ENCODE peak calls at places on chromosome 16, in nine cellular contexts. R is esophagus muscularis mucosa, Y is bronchial epithelial cell, G is esophagus squamous epithelium, Q is left ventricle myocardium inferior, H is heart right ventricle, X is tibial artery, I is BJ, N is mammary epithelial cell. E is an unnamed sample. For H3K27me3, the result is how much of the 10 kb centered on the place peaks cover.

GRCh38 chr16:78200623-78201096 is 101.2 kb downstream of the WWOX start:
- DNase-seq in R (no peak), N (no peak), Q (no peak), I (no peak), G (no peak), Y (no peak), X (no peak), H (no peak), E (no peak)

GRCh38 chr16:59632266-59632855 is 898.2 kb upstream of the GOT2 start:
- DNase-seq in R (no peak), X (no peak), H (no peak), G (no peak), Q (no peak), N (peak), I (no peak), Y (no peak), E (no peak)

GRCh38 chr16:47728229-47728628 is 267.1 kb downstream of the PHKB start:
- DNase-seq in R (peak), X (no peak), G (no peak), Q (no peak), N (no peak), I (no peak), Y (no peak), H (no peak), E (no peak)

GRCh38 chr16:71426069-71426879 is 15.6 kb downstream of the TLE7 start:
- DNase-seq in N (peak), I (no peak), X (no peak), R (no peak), Y (peak), G (no peak), H (no peak), Q (no peak), E (no peak)

GRCh38 chr16:49049191-49049590 is 232.4 kb downstream of the CBLN1 start:
- DNase-seq in H (no peak), R (peak), N (no peak), X (no peak), I (no peak), Y (no peak), Q (no peak), G (no peak), E (no peak)

GRCh38 chr16:8958344-8958808 is 5.3 kb downstream of the USP7 start:
- DNase-seq in R (no peak), I (peak), N (peak), G (no peak), X (no peak), H (no peak), Y (no peak), Q (peak), E (no peak)

GRCh38 chr16:65867276-65867990 is 499.1 kb upstream of the CDH5 start:
- DNase-seq in G (no peak), Q (no peak), I (no peak), Y (no peak), H (no peak), R (no peak), N (no peak), X (no peak), E (no peak)

GRCh38 chr16:48223490-48223889 is 20.6 kb upstream of the LONP2 start:
- DNase-seq in Q (no peak), Y (no peak), H (no peak), R (no peak), G (no peak), X (no peak), I (no peak), N (no peak), E (no peak)

GRCh38 chr16:82630688-82631087 is 3.9 kb downstream of the CDH13 start:
- DNase-seq in R (no peak), N (no peak), I (no peak), Y (peak), X (no peak), H (no peak), G (no peak), Q (no peak), E (no peak)

GRCh38 chr16:69796285-69797118 is 34.4 kb downstream of the WWP2 start:
- DNase-seq in I (no peak), R (no peak), N (peak), G (no peak), X (no peak), Q (no peak), Y (peak), H (no peak), E (no peak)

GRCh38 chr16:31351937-31352315 is 3.0 kb upstream of the ITGAX start:
- DNase-seq in Q (no peak), I (no peak), X (no peak), N (no peak), R (no peak), Y (no peak), G (no peak), H (no peak), E (no peak)

GRCh38 chr16:87731607-87732006 is 34.2 kb downstream of the KLHDC4 start:
- DNase-seq in N (no peak), Q (no peak), G (no peak), X (no peak), H (no peak), R (no peak), I (no peak), Y (no peak), E (no peak)

GRCh38 chr16:58306327-58306726 is 11.5 kb upstream of the PRSS54 start:
- DNase-seq in Q (no peak), H (no peak), Y (peak), R (no peak), G (no peak), I (no peak), X (no peak), N (peak), E (peak)

GRCh38 chr16:72072514-72073342 is 9.7 kb downstream of the HPR start:
- DNase-seq in N (no peak), I (no peak), Y (no peak), Q (no peak), R (no peak), X (no peak), G (no peak), H (no peak), E (no peak)

GRCh38 chr16:48022496-48022895 is 133.3 kb downstream of the ABCC12 start:
- DNase-seq in H (no peak), G (no peak), N (peak), Q (no peak), Y (no peak), X (no peak), I (no peak), R (no peak), E (no peak)

GRCh38 chr16:49354991-49355390 is 18.6 kb upstream of the C16orf78 start:
- DNase-seq in X (peak), G (no peak), Q (no peak), Y (no peak), I (no peak), H (no peak), R (no peak), N (no peak), E (no peak)

GRCh38 chr16:88943131-88943664 is 33.8 kb downstream of the CBFA2T3 start:
- DNase-seq in I (no peak), G (no peak), Y (no peak), X (no peak), H (no peak), R (no peak), Q (no peak), N (no peak), E (no peak)

GRCh38 chr16:1991588-1992474 is 2.1 kb downstream of the SYNGR3 start:
- DNase-seq in N (peak), G (peak), R (peak), I (peak), H (peak), X (peak), Y (peak), Q (peak), E (peak)

GRCh38 chr16:14955546-14956231 is 18.4 kb downstream of the NPIPA1 start:
- DNase-seq in Q (peak), X (peak), H (peak), I (no peak), Y (no peak), N (no peak), G (no peak), R (no peak), E (no peak)

GRCh38 chr16:8924214-8924613 is 39.5 kb downstream of the USP7 start:
- DNase-seq in I (no peak), Y (no peak), N (no peak), Q (peak), H (peak), R (no peak), G (no peak), X (no peak), E (no peak)

GRCh38 chr16:21656795-21657768 is 4.7 kb upstream of the IGSF6 start:
- DNase-seq in H (no peak), I (no peak), Y (peak), X (no peak), N (peak), G (no peak), Q (no peak), R (no peak), E (peak)

GRCh38 chr16:81899601-81900000 is 111.7 kb downstream of the SDR42E1 start:
- DNase-seq in H (no peak), Y (no peak), N (no peak), Q (no peak), I (no peak), G (no peak), R (no peak), X (peak), E (no peak)

GRCh38 chr16:11497329-11497805 is 89.4 kb downstream of the LITAF start:
- DNase-seq in Q (peak), X (peak), Y (peak), H (peak), G (no peak), I (peak), R (peak), N (peak), E (no peak)
- TF ChIP-seq CTCF in Q (peak), X (peak), Y (no peak), H (no peak), G (no peak), I (peak), R (no peak), N (peak), E (no peak)

DNA sequence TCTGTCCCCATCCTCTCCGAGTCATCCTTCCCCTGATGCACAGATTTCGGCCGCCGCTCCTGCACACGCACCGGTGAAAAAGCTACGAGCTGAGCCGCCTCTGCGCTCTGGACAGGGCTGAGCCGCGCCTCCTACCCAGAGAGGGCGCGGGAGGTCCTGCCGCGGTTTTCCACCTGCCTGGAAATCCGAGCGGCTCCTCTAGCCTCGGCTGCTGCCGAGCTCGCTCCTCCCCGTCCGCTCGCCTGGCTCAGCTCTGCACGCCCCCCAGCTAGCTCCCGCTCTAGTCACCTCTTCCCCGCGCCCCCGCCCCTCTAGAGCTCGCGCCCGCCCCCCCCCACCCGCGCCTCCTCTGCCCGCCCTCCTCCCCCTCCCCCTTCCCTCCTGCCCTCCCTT is 198 bp upstream of the SHISA9 start:
- DNase-seq in H (no peak), Q (no peak), I (no peak), X (no peak), G (no peak), N (peak), Y (no peak), R (no peak), E (no peak)
- H3K27me3 ChIP-seq in H (half or more), Q (half or more), I (under half), X (half or more), G (half or more), N (under half), Y (under half), R (under half), E (half or more)

DNA sequence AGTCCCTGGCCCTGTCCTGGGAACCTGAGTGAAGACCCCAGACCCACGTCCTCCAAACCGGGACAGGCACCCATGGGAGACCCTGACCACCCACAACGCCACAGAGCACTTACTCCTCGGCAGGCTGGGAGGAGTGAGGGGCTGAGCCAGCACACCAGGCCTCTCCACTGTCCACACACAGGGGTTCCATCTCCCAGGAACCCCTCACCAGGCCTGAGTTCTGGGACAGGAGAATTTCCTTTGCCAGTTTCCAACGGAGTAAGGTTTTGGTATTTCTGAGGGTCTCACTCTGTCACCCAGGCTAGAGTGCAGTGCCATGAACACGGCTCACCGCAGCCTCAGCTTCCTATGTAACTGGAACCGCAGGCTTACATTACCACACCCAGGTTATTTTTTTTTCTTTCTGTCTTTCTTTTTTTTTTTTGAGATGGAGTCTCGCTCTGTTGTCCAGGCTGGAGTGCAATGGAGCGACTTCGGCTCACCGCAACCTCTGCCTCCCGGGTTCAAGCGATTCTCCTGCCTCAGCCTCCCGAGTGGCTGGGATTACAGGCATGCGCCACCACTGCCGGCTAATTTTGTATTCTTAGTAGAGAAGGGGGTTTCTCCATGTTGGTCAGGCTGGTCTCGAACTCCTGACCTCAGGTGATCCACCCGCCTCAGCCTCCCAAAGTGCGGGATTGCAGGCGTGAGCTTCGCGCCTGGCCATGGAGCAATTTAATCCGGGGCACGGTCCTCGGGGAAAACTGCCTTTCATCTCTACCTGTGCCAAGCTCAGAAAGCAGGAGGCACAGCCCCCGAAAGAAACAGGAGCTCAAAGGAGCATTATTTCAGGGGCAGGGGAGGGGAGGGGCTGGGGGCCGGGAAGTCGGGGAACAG is 1.6 kb downstream of the PGAP6 start:
- DNase-seq in Y (no peak), Q (no peak), H (no peak), I (no peak), X (no peak), R (no peak), G (no peak), N (no peak), E (peak)
- TF ChIP-seq CTCF in Y (no peak), Q (no peak), H (no peak), I (no peak), X (no peak), R (no peak), G (no peak), N (no peak), E (no peak)

GRCh38 chr16:86343733-86344585 is 166.4 kb upstream of the FOXF1 start:
- DNase-seq in Q (no peak), G (no peak), N (no peak), R (no peak), X (no peak), Y (no peak), I (no peak), H (no peak), E (no peak)
- H3K27me3 ChIP-seq in Q (half or more), G (half or more), N (under half), R (under half), X (under half), Y (under half), I (under half), H (under half), E (under half)

DNA sequence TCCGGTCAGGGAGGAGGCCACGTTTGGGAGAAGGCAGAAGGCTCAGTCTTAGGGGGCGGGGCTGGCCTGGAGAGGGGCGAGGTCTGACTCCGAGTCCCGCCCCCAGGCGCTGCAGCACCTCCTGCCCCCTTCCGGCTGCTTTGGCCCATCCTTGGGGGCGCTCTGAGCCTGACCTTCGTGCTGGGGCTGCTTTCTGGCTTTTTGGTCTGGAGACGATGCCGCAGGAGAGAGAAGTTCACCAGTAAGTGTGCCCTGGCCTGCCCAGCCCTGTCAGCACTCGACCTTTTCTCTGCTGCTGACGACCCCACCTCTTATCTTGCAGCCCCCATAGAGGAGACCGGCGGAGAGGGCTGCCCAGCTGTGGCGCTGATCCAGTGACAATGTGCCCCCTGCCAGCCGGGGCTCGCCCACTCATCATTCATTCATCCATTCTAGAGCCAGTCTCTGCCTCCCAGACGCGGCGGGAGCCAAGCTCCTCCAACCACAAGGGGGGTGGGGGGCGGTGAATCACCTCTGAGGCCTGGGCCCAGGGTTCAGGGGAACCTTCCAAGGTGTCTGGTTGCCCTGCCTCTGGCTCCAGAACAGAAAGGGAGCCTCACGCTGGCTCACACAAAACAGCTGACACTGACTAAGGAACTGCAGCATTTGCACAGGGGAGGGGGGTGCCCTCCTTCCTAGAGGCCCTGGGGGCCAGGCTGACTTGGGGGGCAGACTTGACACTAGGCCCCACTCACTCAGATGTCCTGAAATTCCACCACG is 1.5 kb downstream of the TNFRSF12A start:
- DNase-seq in X (peak), I (peak), R (no peak), Y (peak), G (no peak), H (peak), N (peak), Q (peak), E (peak)
- TF ChIP-seq CTCF in X (peak), I (peak), R (no peak), Y (peak), G (peak), H (no peak), N (peak), Q (peak), E (peak)

DNA sequence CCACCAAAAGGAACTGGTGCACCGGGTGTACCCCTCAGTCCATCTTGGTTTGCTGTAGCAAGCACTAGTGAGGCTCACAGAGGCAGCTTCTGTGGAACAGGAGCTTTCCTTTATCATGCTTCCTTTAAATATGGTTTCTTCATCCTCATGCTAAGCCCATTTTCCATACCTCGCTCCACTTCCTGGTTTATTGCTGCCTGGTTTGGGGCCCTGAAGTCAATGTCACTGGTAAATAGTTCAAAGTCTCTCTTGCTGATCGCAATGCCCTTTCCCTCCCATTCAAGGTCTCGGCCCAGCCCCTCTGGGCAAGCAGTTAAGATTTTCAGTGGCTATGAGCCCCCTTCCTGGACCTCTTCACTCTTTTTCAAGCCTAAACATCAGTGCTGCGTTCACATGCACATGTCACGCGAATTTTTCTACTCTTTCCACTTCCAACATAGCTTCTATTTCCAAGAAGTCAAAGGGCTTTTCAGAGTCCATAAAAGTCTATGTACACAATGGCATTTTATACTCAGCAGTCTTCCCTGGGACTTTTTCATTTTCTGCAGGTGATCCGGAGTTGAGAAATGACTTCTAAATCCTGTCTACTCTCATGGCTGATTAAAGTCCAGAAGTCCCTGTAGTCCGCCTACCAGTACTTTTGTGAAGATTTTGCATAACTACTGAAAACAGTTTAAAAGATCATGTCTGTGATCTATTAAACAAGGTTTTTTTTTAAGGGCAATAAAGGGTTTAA is 323.8 kb upstream of the ZFHX3 start:
- DNase-seq in H (no peak), Q (no peak), N (no peak), I (no peak), G (no peak), R (no peak), Y (no peak), X (no peak), E (no peak)
- H3K27me3 ChIP-seq in H (under half), Q (under half), N (under half), I (under half), G (under half), R (under half), Y (under half), X (under half), E (under half)